ENCODE peak calls at places on chromosomes 4 and X, in eight cellular contexts. Q, Y, T, M, G, B, N and X are unnamed samples.

GRCh38 chrX:68694429-68695205 is 47.2 kb downstream of the STARD8 start:
- DNase-seq in Q (no peak), Y (no peak), T (no peak), M (no peak), G (no peak), B (no peak), N (no peak), X (no peak)

GRCh38 chr4:145887241-145887964 is 51.2 kb downstream of the ZNF827 start:
- DNase-seq in Q (no peak), Y (peak; percentile 18), T (no peak), M (no peak), G (no peak), B (no peak), N (peak; percentile 64), X (peak; percentile 36)

GRCh38 chr4:152682143-152682542 is 2.3 kb upstream of the TMEM154 start:
- DNase-seq in Q (no peak), Y (no peak), T (no peak), M (no peak), G (no peak), B (no peak), N (no peak), X (no peak)

GRCh38 chr4:168787801-168788200 is 222.3 kb downstream of the CBR4 start:
- DNase-seq in Q (no peak), Y (no peak), T (peak; percentile 78), M (no peak), G (no peak), B (no peak), N (no peak), X (no peak)

GRCh38 chr4:151604238-151604637 is 156.6 kb downstream of the GATB start:
- DNase-seq in Q (no peak), Y (no peak), T (peak; percentile 11), M (peak; percentile 25), G (no peak), B (no peak), N (no peak), X (no peak)

GRCh38 chr4:54840992-54841768 is 183.4 kb downstream of the KIT start:
- DNase-seq in Q (no peak), Y (no peak), T (no peak), M (no peak), G (no peak), B (no peak), N (peak; percentile 47), X (no peak)

GRCh38 chr4:55635282-55635681 is 816 bp downstream of the NMU start:
- DNase-seq in Q (no peak), Y (no peak), T (no peak), M (no peak), G (no peak), B (no peak), N (no peak), X (no peak)

GRCh38 chrX:397575-397974 is 10.9 kb upstream of the PPP2R3B start:
- DNase-seq in Q (no peak), Y (no peak), T (no peak), M (no peak), G (no peak), B (no peak), N (peak; percentile 59), X (peak; percentile 70)

GRCh38 chr4:153612878-153613277 is 71.2 kb upstream of the TLR2 start:
- DNase-seq in Q (no peak), Y (no peak), T (no peak), M (no peak), G (no peak), B (no peak), N (no peak), X (no peak)

GRCh38 chrX:10932842-10933440 is 178.2 kb upstream of the HCCS start:
- DNase-seq in Q (no peak), Y (no peak), T (no peak), M (no peak), G (no peak), B (no peak), N (no peak), X (no peak)

GRCh38 chr4:189834586-189834985 is 106.1 kb upstream of the FRG1 start:
- DNase-seq in Q (no peak), Y (no peak), T (no peak), M (no peak), G (no peak), B (no peak), N (no peak), X (no peak)

GRCh38 chr4:40482985-40483647 is 146.5 kb downstream of the RBM47 start:
- DNase-seq in Q (no peak), Y (no peak), T (peak; percentile 69), M (no peak), G (no peak), B (no peak), N (no peak), X (no peak)

GRCh38 chr4:78747328-78747946 is 28.7 kb upstream of the BMP2K start:
- DNase-seq in Q (no peak), Y (peak; percentile 49), T (no peak), M (no peak), G (no peak), B (no peak), N (no peak), X (peak; percentile 37)

GRCh38 chr4:15778742-15779231 is 659 bp downstream of the CD38 start:
- DNase-seq in Q (no peak), Y (no peak), T (no peak), M (peak; percentile 81), G (peak; percentile 42), B (no peak), N (peak; percentile 70), X (no peak)

GRCh38 chr4:158858410-158859189 is 89.8 kb downstream of the FNIP2 start:
- DNase-seq in Q (no peak), Y (peak; percentile 76), T (no peak), M (no peak), G (no peak), B (no peak), N (no peak), X (no peak)

GRCh38 chrX:119004920-119005524 is 30.6 kb downstream of the LONRF3 start:
- DNase-seq in Q (no peak), Y (no peak), T (peak; percentile 34), M (peak; percentile 39), G (peak; percentile 38), B (peak; percentile 43), N (peak; percentile 72), X (no peak)

GRCh38 chr4:115906428-115906827 is 793.0 kb upstream of the NDST4 start:
- DNase-seq in Q (no peak), Y (no peak), T (no peak), M (no peak), G (no peak), B (no peak), N (no peak), X (no peak)

GRCh38 chrX:43551590-43551989 is 104.5 kb upstream of the MAOA start:
- DNase-seq in Q (no peak), Y (no peak), T (no peak), M (no peak), G (no peak), B (no peak), N (peak; percentile 33), X (no peak)

GRCh38 chr4:130056286-130056685 is 960.3 kb downstream of the C4orf33 start:
- DNase-seq in Q (no peak), Y (no peak), T (no peak), M (no peak), G (no peak), B (no peak), N (no peak), X (no peak)

GRCh38 chr4:8841678-8842268 is 29.9 kb downstream of the HMX1 start:
- DNase-seq in Q (no peak), Y (no peak), T (no peak), M (no peak), G (no peak), B (no peak), N (no peak), X (no peak)